ENCODE peak calls at places on chromosome 21, in five cellular contexts. Q is HFFc6, R is body of pancreas, B is suprapubic skin, U is omental fat pad. D is an unnamed sample.

GRCh38 chr21:15820857-15821256 is 91.1 kb downstream of the USP25 start:
- DNase-seq in Q (no peak), R (no peak), B (no peak), U (no peak), D (no peak)

GRCh38 chr21:35579520-35580293 is 480.6 kb downstream of the SETD4 start:
- DNase-seq in Q (no peak), R (no peak), B (no peak), U (no peak), D (no peak)

GRCh38 chr21:31479222-31479621 is 135.2 kb upstream of the TIAM1 start:
- DNase-seq in Q (no peak), R (no peak), B (no peak), U (no peak), D (no peak)

GRCh38 chr21:33924079-33924765 is 8.6 kb upstream of the ATP5PO start:
- DNase-seq in Q (peak), R (peak), B (peak), U (peak), D (peak)

GRCh38 chr21:16069713-16070112 is 339.9 kb downstream of the USP25 start:
- DNase-seq in Q (no peak), R (no peak), B (no peak), U (no peak), D (no peak)

GRCh38 chr21:14243877-14244276 is 27.9 kb downstream of the RBM11 start:
- DNase-seq in Q (no peak), R (no peak), B (no peak), U (no peak), D (no peak)

GRCh38 chr21:38950388-38951094 is 144.8 kb downstream of the ETS2 start:
- DNase-seq in Q (peak), R (no peak), B (no peak), U (no peak), D (no peak)

GRCh38 chr21:16751705-16752104 is 761.1 kb upstream of the CXADR start:
- DNase-seq in Q (no peak), R (no peak), B (no peak), U (no peak), D (no peak)

GRCh38 chr21:33895356-33895755 is 20.2 kb downstream of the ATP5PO start:
- DNase-seq in Q (no peak), R (no peak), B (no peak), U (no peak), D (no peak)

GRCh38 chr21:30306821-30307330 is 13.2 kb downstream of the KRTAP26-1 start:
- DNase-seq in Q (no peak), R (peak), B (no peak), U (no peak), D (no peak)

GRCh38 chr21:39385299-39386145 is 36.6 kb upstream of the HMGN1 start:
- DNase-seq in Q (no peak), R (peak), B (peak), U (no peak), D (peak)

GRCh38 chr21:32207096-32207716 is 71.6 kb downstream of the MIS18A start:
- DNase-seq in Q (no peak), R (no peak), B (no peak), U (no peak), D (no peak)

GRCh38 chr21:35019631-35020032 is 29.5 kb downstream of the RUNX1 start:
- DNase-seq in Q (no peak), R (peak), B (no peak), U (no peak), D (no peak)

GRCh38 chr21:31220567-31220966 is 123.5 kb downstream of the TIAM1 start:
- DNase-seq in Q (no peak), R (no peak), B (no peak), U (no peak), D (peak)

GRCh38 chr21:39359382-39359781 is 10.5 kb upstream of the HMGN1 start:
- DNase-seq in Q (no peak), R (no peak), B (no peak), U (no peak), D (no peak)

GRCh38 chr21:34011660-34012059 is 61.7 kb upstream of the MRPS6 start:
- DNase-seq in Q (no peak), R (no peak), B (no peak), U (no peak), D (no peak)

GRCh38 chr21:34021726-34022125 is 51.7 kb upstream of the MRPS6 start:
- DNase-seq in Q (no peak), R (no peak), B (no peak), U (no peak), D (no peak)

GRCh38 chr21:20259035-20259867 is 739.0 kb upstream of the NCAM2 start:
- DNase-seq in Q (no peak), R (no peak), B (no peak), U (no peak), D (no peak)

GRCh38 chr21:15731243-15731613 is 1.4 kb downstream of the USP25 start:
- DNase-seq in Q (no peak), R (no peak), B (no peak), U (no peak), D (no peak)

GRCh38 chr21:41648591-41649031 is 118.2 kb downstream of the RIPK4 start:
- DNase-seq in Q (peak), R (no peak), B (no peak), U (no peak), D (no peak)

GRCh38 chr21:46376231-46376628 is 52.3 kb downstream of the PCNT start:
- DNase-seq in Q (no peak), R (no peak), B (no peak), U (no peak), D (no peak)

GRCh38 chr21:46377789-46378188 is 53.8 kb downstream of the PCNT start:
- DNase-seq in Q (no peak), R (no peak), B (no peak), U (no peak), D (no peak)

GRCh38 chr21:46375560-46376230 is 51.7 kb downstream of the PCNT start:
- DNase-seq in Q (no peak), R (no peak), B (no peak), U (no peak), D (no peak)

GRCh38 chr21:46374761-46375389 is 50.9 kb downstream of the PCNT start:
- DNase-seq in Q (no peak), R (no peak), B (no peak), U (no peak), D (no peak)

DNA sequence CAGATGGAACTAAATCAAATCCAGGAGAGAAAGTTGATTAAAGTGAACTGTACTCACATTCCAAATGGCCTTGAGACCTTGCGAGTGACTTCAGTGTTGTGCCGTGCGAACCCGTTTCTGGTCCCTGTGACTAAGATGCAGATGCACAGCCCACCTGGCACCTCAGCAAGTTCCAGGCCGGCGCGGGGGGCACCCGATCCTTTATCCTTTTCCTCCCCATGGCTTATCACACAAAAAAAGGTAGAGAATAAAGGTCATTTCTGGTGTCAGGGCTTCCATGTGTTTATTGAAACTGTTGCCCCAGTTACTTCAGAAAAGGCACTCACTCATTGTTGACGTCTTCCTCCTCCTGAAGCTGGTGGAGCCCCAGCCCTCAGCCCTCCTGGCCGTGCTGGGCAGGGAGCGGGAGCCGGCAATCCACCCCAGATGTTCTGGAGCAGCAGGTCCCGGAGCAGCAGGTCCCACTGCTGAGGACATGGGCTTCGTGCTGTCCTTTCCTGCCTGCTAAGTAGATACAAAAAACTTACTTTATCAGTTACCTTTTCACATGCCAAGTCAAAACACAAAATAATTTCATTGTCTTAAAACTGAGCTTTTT is 53.0 kb downstream of the PCNT start:
- DNase-seq in Q (no peak), R (no peak), B (no peak), U (no peak), D (no peak)
- TF ChIP-seq CTCF in Q (no peak), R (no peak), B (no peak), U (no peak), D (no peak)

GRCh38 chr21:44006656-44007055 is 5.5 kb upstream of the TRAPPC10 start:
- DNase-seq in Q (peak), R (no peak), B (peak), U (no peak), D (no peak)
- TF ChIP-seq CTCF in Q (no peak), R (no peak), B (no peak), U (no peak), D (no peak)

GRCh38 chr21:44509539-44509938 is 30.5 kb downstream of the KRTAP10-1 start:
- DNase-seq in Q (no peak), R (peak), B (no peak), U (no peak), D (no peak)
- TF ChIP-seq CTCF in Q (no peak), R (peak), B (peak), U (no peak), D (no peak)

DNA sequence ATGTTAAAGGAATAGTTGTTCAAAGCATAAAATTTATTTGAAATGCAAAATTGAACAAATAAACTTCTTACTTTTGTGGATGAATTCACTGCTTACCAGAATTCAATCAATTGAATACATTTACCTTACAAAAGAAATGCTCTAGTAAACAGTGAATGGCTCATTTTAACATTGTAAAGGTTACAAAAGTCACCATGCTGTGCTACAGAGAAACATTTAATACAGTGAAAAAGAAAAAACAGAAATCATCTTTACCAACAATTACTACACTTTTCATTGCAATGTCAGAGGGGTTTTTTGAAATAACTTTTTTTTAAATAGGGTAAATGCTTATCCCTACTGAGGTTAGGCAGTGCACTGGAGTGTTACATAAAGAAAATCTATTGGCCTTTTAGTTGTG is 853.0 kb downstream of the NCAM2 start:
- DNase-seq in Q (no peak), R (no peak), B (no peak), U (no peak), D (no peak)
- TF ChIP-seq CTCF in Q (no peak), R (no peak), B (no peak), U (no peak), D (no peak)

GRCh38 chr21:43312011-43312410 is 114.9 kb downstream of the SIK1 start:
- DNase-seq in Q (no peak), R (no peak), B (no peak), U (no peak), D (no peak)

GRCh38 chr21:43312751-43313169 is 114.2 kb downstream of the SIK1 start:
- DNase-seq in Q (no peak), R (no peak), B (no peak), U (no peak), D (no peak)

GRCh38 chr21:43313939-43314405 is 113.0 kb downstream of the SIK1 start:
- DNase-seq in Q (no peak), R (no peak), B (no peak), U (no peak), D (no peak)

GRCh38 chr21:43313221-43313938 is 113.6 kb downstream of the SIK1 start:
- DNase-seq in Q (no peak), R (no peak), B (no peak), U (no peak), D (no peak)

DNA sequence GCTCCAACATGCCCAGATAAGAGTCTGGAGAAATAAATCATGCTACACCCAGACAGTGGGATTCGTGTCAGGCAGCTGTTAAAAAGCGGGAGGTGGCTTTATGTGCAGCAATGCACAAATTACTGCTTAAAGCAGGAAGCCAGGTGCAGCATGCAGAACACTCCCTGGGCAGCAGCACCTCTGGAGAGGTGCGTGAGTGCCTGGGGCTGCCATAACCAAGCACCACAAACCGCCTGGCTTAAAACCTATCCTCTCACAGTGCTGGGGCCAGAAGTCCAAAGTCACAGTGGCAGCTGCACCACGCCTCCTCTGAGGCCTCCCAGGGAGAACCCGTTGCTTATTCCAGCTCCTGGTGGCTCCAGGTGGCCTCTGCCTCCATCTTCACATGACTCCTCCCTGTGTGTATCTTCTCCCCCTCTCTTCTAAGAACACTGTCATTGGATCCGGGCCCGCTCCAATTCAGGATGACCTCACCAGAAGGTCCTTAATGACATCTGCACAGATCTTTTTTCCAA is 115.6 kb downstream of the SIK1 start:
- DNase-seq in Q (no peak), R (peak), B (no peak), U (no peak), D (no peak)
- TF ChIP-seq CTCF in Q (no peak), R (no peak), B (no peak), U (no peak), D (no peak)

D was measured in tibial nerve.